ENCODE peak calls at places on chromosomes 4 and X, in four cellular contexts. One of them, this sample, is unnamed.

GRCh38 chrX:110665636-110666035 is 130.0 kb downstream of the CHRDL1 start:
- DNase-seq in left ventricle myocardium inferior: peak
- DNase-seq in cardiac muscle cell: peak
- DNase-seq in PC-9: peak
- DNase-seq in this sample: peak

GRCh38 chr4:83204731-83205130 is 79.9 kb downstream of the COQ2 start:
- DNase-seq in left ventricle myocardium inferior: no peak
- DNase-seq in cardiac muscle cell: no peak
- DNase-seq in PC-9: no peak
- DNase-seq in this sample: no peak

GRCh38 chrX:121642415-121642814 is 595.0 kb downstream of the GLUD2 start:
- DNase-seq in left ventricle myocardium inferior: no peak
- DNase-seq in cardiac muscle cell: no peak
- DNase-seq in PC-9: peak
- DNase-seq in this sample: peak

GRCh38 chrX:55109304-55109703 is 20.5 kb downstream of the PAGE2 start:
- DNase-seq in left ventricle myocardium inferior: no peak
- DNase-seq in cardiac muscle cell: no peak
- DNase-seq in PC-9: no peak
- DNase-seq in this sample: no peak

GRCh38 chrX:16695079-16695676 is 17.3 kb downstream of the CTPS2 start:
- DNase-seq in left ventricle myocardium inferior: peak
- DNase-seq in cardiac muscle cell: peak
- DNase-seq in PC-9: peak
- DNase-seq in this sample: peak

GRCh38 chr4:141851246-141851891 is 215.0 kb downstream of the IL15 start:
- DNase-seq in left ventricle myocardium inferior: no peak
- DNase-seq in cardiac muscle cell: no peak
- DNase-seq in PC-9: no peak
- DNase-seq in this sample: no peak

GRCh38 chr4:2186133-2186864 is 55.6 kb downstream of the HAUS3 start:
- DNase-seq in left ventricle myocardium inferior: no peak
- DNase-seq in cardiac muscle cell: peak
- DNase-seq in PC-9: peak
- DNase-seq in this sample: no peak

GRCh38 chr4:167897116-167897515 is 195.2 kb upstream of the ANXA10 start:
- DNase-seq in left ventricle myocardium inferior: no peak
- DNase-seq in cardiac muscle cell: peak
- DNase-seq in PC-9: peak
- DNase-seq in this sample: no peak

GRCh38 chrX:106611682-106612402 is at the start of gene RADX:
- DNase-seq in left ventricle myocardium inferior: peak
- DNase-seq in cardiac muscle cell: peak
- DNase-seq in PC-9: peak
- DNase-seq in this sample: peak

GRCh38 chrX:34849371-34849770 is 93.2 kb upstream of the FAM47B start:
- DNase-seq in left ventricle myocardium inferior: no peak
- DNase-seq in cardiac muscle cell: no peak
- DNase-seq in PC-9: no peak
- DNase-seq in this sample: peak

GRCh38 chr4:68732653-68733466 is 62.4 kb upstream of the UGT2B15 start:
- DNase-seq in left ventricle myocardium inferior: no peak
- DNase-seq in cardiac muscle cell: peak
- DNase-seq in PC-9: no peak
- DNase-seq in this sample: no peak

GRCh38 chr4:179040259-179040658 is 1598.0 kb upstream of the AGA start:
- DNase-seq in left ventricle myocardium inferior: no peak
- DNase-seq in cardiac muscle cell: no peak
- DNase-seq in PC-9: no peak
- DNase-seq in this sample: no peak

GRCh38 chr4:2071912-2072867 is 13.1 kb downstream of the NAT8L start:
- DNase-seq in left ventricle myocardium inferior: no peak
- DNase-seq in cardiac muscle cell: no peak
- DNase-seq in PC-9: no peak
- DNase-seq in this sample: no peak

GRCh38 chr4:18366762-18367358 is 345.3 kb upstream of the LCORL start:
- DNase-seq in left ventricle myocardium inferior: no peak
- DNase-seq in cardiac muscle cell: peak
- DNase-seq in PC-9: no peak
- DNase-seq in this sample: no peak

DNA sequence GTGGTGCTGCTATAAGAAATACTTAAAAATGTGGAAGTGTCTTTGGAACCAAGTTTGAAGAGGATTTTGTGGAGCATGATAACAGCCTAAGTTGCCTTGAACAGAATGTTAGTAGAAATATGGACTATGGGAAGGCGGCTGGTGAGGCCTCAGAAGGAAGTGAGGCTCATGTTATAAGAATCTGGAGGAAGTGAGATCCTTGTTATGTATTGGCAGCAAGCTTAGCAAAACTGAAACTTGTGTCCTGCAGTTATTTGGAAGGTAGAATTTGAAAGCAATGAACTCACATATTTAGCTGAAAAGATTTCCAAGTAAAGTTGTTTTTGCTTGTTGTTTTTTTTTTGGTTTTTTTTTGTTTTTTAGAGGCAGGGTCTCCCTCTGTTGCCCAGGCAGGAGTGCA is 13.6 kb upstream of the MED14 start:
- DNase-seq in left ventricle myocardium inferior: no peak
- DNase-seq in cardiac muscle cell: no peak
- DNase-seq in PC-9: no peak
- DNase-seq in this sample: no peak
- H3K4me3 ChIP-seq in left ventricle myocardium inferior: no peak
- H3K4me3 ChIP-seq in cardiac muscle cell: no peak
- H3K4me3 ChIP-seq in PC-9: no peak
- H3K4me3 ChIP-seq in this sample: no peak

DNA sequence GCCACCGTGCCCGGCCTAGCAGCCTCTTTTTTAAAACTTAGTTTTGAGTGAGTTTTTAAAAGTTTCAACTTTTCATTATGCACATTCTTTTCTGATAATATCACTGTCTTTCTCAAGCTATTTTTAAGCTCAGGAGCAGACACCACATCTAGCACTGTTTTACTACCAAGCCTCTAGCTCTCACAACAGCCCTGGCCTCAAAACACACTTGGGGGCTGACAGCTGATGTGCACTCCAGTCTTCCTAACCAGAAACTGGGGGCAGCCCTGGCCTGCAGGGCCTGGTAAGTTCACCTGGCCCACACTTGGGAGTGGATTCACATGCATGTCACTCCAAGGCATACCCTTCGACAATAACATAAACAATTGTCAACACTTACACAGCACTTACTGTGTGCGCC is 34.0 kb downstream of the CENPU start:
- DNase-seq in left ventricle myocardium inferior: no peak
- DNase-seq in cardiac muscle cell: no peak
- DNase-seq in PC-9: no peak
- DNase-seq in this sample: no peak
- H3K4me3 ChIP-seq in left ventricle myocardium inferior: no peak
- H3K4me3 ChIP-seq in cardiac muscle cell: no peak
- H3K4me3 ChIP-seq in PC-9: no peak
- H3K4me3 ChIP-seq in this sample: no peak

DNA sequence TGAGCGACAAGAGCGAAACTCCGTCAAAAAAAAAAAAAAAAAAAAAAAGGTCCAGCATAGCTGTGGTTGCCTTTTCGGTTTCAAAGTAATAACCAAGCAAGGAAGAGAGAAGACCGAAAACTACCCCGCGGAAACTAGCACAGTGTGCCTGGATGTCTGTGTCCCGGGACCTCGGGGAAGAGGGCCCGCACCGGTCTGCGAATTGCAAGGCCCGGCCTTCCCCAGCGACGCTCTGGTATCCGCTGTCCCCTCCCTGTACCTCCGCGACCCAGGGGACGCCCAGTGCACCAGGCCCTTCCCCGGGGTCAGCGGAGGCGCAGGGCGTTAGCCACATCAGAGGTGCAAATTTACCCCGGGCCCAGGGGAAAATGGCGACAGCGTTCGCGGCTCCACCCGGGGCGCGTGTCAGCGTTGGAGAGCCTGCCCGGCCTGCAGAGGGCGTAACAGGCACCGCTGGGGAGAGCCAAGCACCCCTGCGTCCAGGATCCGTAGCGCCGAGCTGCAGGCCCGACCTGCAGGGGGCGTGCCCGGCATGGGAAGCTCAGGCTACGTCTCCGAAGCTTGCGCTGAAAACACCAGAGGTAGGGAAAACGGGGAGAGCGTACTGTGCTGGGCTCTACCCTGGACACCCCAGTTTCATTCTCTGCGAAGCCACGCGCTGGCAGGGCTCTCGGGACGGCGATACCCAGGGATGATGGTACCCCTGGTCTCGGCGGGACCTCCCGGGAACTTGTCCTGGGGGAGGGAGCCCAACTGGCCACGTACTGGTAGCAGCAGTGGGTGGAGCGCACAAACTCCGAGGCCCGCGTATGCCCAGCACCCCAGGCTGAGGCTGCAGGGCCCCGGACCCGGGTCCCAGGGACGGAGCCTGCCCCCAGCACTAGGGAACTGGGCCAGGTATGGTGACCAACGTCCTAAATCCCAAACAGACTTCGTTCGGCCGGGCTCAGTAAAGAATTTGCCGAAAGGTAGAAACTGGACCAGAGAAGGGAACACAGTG is 16.2 kb downstream of the NKX6-1 start:
- DNase-seq in left ventricle myocardium inferior: no peak
- DNase-seq in cardiac muscle cell: peak
- DNase-seq in PC-9: no peak
- DNase-seq in this sample: no peak
- H3K4me3 ChIP-seq in left ventricle myocardium inferior: peak
- H3K4me3 ChIP-seq in cardiac muscle cell: peak
- H3K4me3 ChIP-seq in PC-9: no peak
- H3K4me3 ChIP-seq in this sample: no peak

GRCh38 chrX:101391831-101392230 is 1.0 kb downstream of the RPL36A start:
- DNase-seq in left ventricle myocardium inferior: no peak
- DNase-seq in cardiac muscle cell: no peak
- DNase-seq in PC-9: no peak
- DNase-seq in this sample: no peak
- H3K4me3 ChIP-seq in left ventricle myocardium inferior: peak
- H3K4me3 ChIP-seq in cardiac muscle cell: peak
- H3K4me3 ChIP-seq in PC-9: peak
- H3K4me3 ChIP-seq in this sample: peak

GRCh38 chrX:71493111-71493613 is 39.7 kb upstream of the OGT start:
- DNase-seq in left ventricle myocardium inferior: no peak
- DNase-seq in cardiac muscle cell: no peak
- DNase-seq in PC-9: no peak
- DNase-seq in this sample: no peak

GRCh38 chrX:71482228-71482958 is 50.5 kb upstream of the OGT start:
- DNase-seq in left ventricle myocardium inferior: no peak
- DNase-seq in cardiac muscle cell: no peak
- DNase-seq in PC-9: no peak
- DNase-seq in this sample: no peak

GRCh38 chrX:71492086-71493065 is 40.5 kb upstream of the OGT start:
- DNase-seq in left ventricle myocardium inferior: peak
- DNase-seq in cardiac muscle cell: peak
- DNase-seq in PC-9: peak
- DNase-seq in this sample: peak

GRCh38 chrX:71489540-71489939 is 43.4 kb upstream of the OGT start:
- DNase-seq in left ventricle myocardium inferior: no peak
- DNase-seq in cardiac muscle cell: no peak
- DNase-seq in PC-9: no peak
- DNase-seq in this sample: no peak

DNA sequence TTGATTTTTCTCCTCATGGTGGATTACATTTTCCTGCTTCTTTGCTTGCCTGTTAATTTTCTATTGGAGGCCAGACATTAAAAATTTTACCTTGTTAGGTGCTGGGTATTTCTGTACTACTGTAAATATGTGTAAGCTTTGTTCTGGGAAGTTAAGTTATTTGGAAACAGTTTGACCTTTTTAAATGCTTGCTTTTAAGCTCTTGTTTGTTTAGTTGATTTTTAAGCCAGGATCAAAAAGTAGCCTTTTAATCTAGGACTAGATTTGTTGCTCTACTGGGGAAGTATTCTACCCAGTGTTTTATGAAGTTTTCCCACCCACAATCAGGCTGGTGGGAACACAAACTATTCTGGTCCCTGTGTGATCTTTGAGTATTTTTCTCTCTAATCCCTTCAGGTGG is 45.1 kb upstream of the OGT start:
- DNase-seq in left ventricle myocardium inferior: no peak
- DNase-seq in cardiac muscle cell: no peak
- DNase-seq in PC-9: no peak
- DNase-seq in this sample: no peak
- H3K4me3 ChIP-seq in left ventricle myocardium inferior: no peak
- H3K4me3 ChIP-seq in cardiac muscle cell: no peak
- H3K4me3 ChIP-seq in PC-9: no peak
- H3K4me3 ChIP-seq in this sample: no peak

GRCh38 chrX:153944140-153944799 is at the start of gene RENBP:
- DNase-seq in left ventricle myocardium inferior: peak
- DNase-seq in cardiac muscle cell: peak
- DNase-seq in PC-9: no peak
- DNase-seq in this sample: no peak
- H3K4me3 ChIP-seq in left ventricle myocardium inferior: peak
- H3K4me3 ChIP-seq in cardiac muscle cell: peak
- H3K4me3 ChIP-seq in PC-9: no peak
- H3K4me3 ChIP-seq in this sample: no peak

GRCh38 chr4:57231781-57232180 is 121.6 kb upstream of the IGFBP7 start:
- DNase-seq in left ventricle myocardium inferior: no peak
- DNase-seq in cardiac muscle cell: no peak
- DNase-seq in PC-9: peak
- DNase-seq in this sample: no peak

GRCh38 chr4:57234252-57234775 is 124.1 kb upstream of the IGFBP7 start:
- DNase-seq in left ventricle myocardium inferior: no peak
- DNase-seq in cardiac muscle cell: no peak
- DNase-seq in PC-9: no peak
- DNase-seq in this sample: no peak

DNA sequence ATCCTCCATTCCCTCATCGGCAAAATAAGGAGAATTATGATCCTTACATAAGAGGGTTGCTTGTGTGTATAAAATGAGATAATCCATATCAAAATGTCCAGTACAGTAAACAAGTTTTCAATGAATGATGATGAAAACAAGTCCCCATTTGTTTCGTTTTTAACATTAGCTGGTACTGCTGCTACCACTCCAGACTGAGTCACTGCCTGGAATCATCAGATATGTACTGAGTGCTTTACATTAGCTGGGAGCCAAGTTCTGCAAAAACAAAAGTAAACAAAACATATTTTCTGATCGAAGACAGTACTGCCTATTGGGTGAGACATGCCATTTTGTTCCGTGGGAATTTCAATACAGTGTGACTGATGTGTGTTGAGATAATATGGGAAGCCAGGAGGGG is 123.2 kb upstream of the IGFBP7 start:
- DNase-seq in left ventricle myocardium inferior: no peak
- DNase-seq in cardiac muscle cell: no peak
- DNase-seq in PC-9: no peak
- DNase-seq in this sample: no peak
- H3K4me3 ChIP-seq in left ventricle myocardium inferior: no peak
- H3K4me3 ChIP-seq in cardiac muscle cell: no peak
- H3K4me3 ChIP-seq in PC-9: no peak
- H3K4me3 ChIP-seq in this sample: no peak

This sample was measured in SJSA1.